ENCODE peak calls at places on chromosome 20, in seven cellular contexts. One of them, this sample, is unnamed. For H3K27me3, the result is how much of the 10 kb centered on the place peaks cover.

GRCh38 chr20:57392130-57392445 is 892 bp downstream of the RBM38 start:
- DNase-seq in HCT116: no peak
- DNase-seq in K562: no peak
- DNase-seq in H1: no peak
- DNase-seq in GM23338: no peak
- DNase-seq in HepG2: no peak
- DNase-seq in GM12878: no peak
- DNase-seq in this sample: no peak

GRCh38 chr20:38685271-38685670 is 39.0 kb upstream of the SLC32A1 start:
- DNase-seq in K562: no peak
- DNase-seq in H1: no peak
- DNase-seq in HepG2: no peak
- DNase-seq in HCT116: no peak
- DNase-seq in GM23338: no peak
- DNase-seq in GM12878: no peak
- DNase-seq in this sample: no peak

GRCh38 chr20:52305843-52306242 is 114.3 kb upstream of the ZFP64 start:
- DNase-seq in HepG2: no peak
- DNase-seq in GM12878: no peak
- DNase-seq in GM23338: no peak
- DNase-seq in K562: no peak
- DNase-seq in HCT116: no peak
- DNase-seq in H1: no peak
- DNase-seq in this sample: no peak

GRCh38 chr20:59701236-59701635 is 96.9 kb downstream of the PHACTR3 start:
- DNase-seq in K562: no peak
- DNase-seq in H1: no peak
- DNase-seq in GM23338: no peak
- DNase-seq in HCT116: no peak
- DNase-seq in HepG2: no peak
- DNase-seq in GM12878: no peak
- DNase-seq in this sample: no peak

GRCh38 chr20:50332491-50332980 is 141.9 kb downstream of the CEBPB start:
- DNase-seq in K562: no peak
- DNase-seq in GM12878: no peak
- DNase-seq in HCT116: no peak
- DNase-seq in HepG2: no peak
- DNase-seq in H1: no peak
- DNase-seq in GM23338: no peak
- DNase-seq in this sample: no peak

GRCh38 chr20:6766433-6766832 is 1.1 kb upstream of the BMP2 start:
- DNase-seq in K562: no peak
- DNase-seq in HepG2: no peak
- DNase-seq in GM12878: no peak
- DNase-seq in GM23338: no peak
- DNase-seq in H1: no peak
- DNase-seq in HCT116: no peak
- DNase-seq in this sample: no peak

GRCh38 chr20:48054051-48054450 is 268.8 kb upstream of the SULF2 start:
- DNase-seq in GM12878: no peak
- DNase-seq in H1: no peak
- DNase-seq in K562: no peak
- DNase-seq in HCT116: no peak
- DNase-seq in HepG2: no peak
- DNase-seq in GM23338: no peak
- DNase-seq in this sample: no peak

GRCh38 chr20:34515484-34516037 is 661 bp upstream of the DYNLRB1 start:
- DNase-seq in HCT116: no peak
- DNase-seq in HepG2: peak
- DNase-seq in GM23338: peak
- DNase-seq in K562: peak
- DNase-seq in GM12878: peak
- DNase-seq in H1: peak
- DNase-seq in this sample: no peak

GRCh38 chr20:57811373-57812020 is 101.7 kb upstream of the PMEPA1 start:
- DNase-seq in K562: no peak
- DNase-seq in H1: no peak
- DNase-seq in HCT116: no peak
- DNase-seq in GM12878: no peak
- DNase-seq in GM23338: peak
- DNase-seq in HepG2: no peak
- DNase-seq in this sample: no peak

GRCh38 chr20:841568-842546 is 8.3 kb downstream of the FAM110A start:
- DNase-seq in K562: no peak
- DNase-seq in H1: no peak
- DNase-seq in GM12878: no peak
- DNase-seq in HepG2: no peak
- DNase-seq in HCT116: no peak
- DNase-seq in GM23338: peak
- DNase-seq in this sample: no peak

GRCh38 chr20:14712302-14712739 is 374.9 kb upstream of the FLRT3 start:
- DNase-seq in H1: no peak
- DNase-seq in HCT116: no peak
- DNase-seq in GM23338: peak
- DNase-seq in HepG2: no peak
- DNase-seq in GM12878: no peak
- DNase-seq in K562: no peak
- DNase-seq in this sample: no peak

DNA sequence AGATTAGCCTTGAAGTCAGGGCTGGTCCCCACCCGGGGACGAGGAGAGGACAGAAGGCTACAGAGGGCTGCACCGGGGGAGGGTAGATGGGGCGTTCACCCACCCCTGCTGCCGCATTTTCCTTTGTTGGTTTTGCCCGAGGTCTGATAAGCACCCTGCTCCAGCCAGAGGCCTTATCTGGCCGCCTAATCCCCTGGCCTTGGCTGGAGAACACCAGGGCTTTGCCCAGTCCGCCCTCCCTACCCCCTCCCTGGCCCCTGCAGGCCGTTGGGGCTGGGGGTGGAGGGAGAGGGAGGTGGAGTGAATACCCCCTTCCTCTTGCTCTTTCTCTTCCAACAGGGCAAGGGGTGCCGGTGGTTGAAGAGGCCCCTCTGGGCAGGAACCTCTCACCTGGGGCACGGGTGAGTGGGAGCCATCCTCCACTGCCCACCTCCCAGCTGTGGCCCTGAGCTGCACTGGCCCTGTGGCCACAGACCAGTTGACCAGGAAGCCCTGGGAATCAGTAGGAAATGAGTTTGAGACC is 11.8 kb upstream of the GATA5 start:
- DNase-seq in GM23338: no peak
- DNase-seq in HCT116: no peak
- DNase-seq in GM12878: no peak
- DNase-seq in H1: no peak
- DNase-seq in K562: peak
- DNase-seq in HepG2: peak
- DNase-seq in this sample: no peak
- H3K27me3 ChIP-seq in GM23338: under half
- H3K27me3 ChIP-seq in HCT116: under half
- H3K27me3 ChIP-seq in GM12878: under half
- H3K27me3 ChIP-seq in H1: under half
- H3K27me3 ChIP-seq in K562: under half
- H3K27me3 ChIP-seq in HepG2: under half
- H3K27me3 ChIP-seq in this sample: under half

GRCh38 chr20:5077761-5078387 is 41.9 kb downstream of the PCNA start:
- DNase-seq in HepG2: no peak
- DNase-seq in GM23338: no peak
- DNase-seq in H1: no peak
- DNase-seq in GM12878: no peak
- DNase-seq in HCT116: no peak
- DNase-seq in K562: peak
- DNase-seq in this sample: no peak
- TF ChIP-seq POLR2AphosphoS5 in HepG2: no peak
- TF ChIP-seq POLR2AphosphoS5 in GM23338: no peak
- TF ChIP-seq POLR2AphosphoS5 in H1: no peak
- TF ChIP-seq POLR2AphosphoS5 in GM12878: no peak
- TF ChIP-seq POLR2AphosphoS5 in HCT116: no peak
- TF ChIP-seq POLR2AphosphoS5 in K562: no peak
- TF ChIP-seq POLR2AphosphoS5 in this sample: no peak

DNA sequence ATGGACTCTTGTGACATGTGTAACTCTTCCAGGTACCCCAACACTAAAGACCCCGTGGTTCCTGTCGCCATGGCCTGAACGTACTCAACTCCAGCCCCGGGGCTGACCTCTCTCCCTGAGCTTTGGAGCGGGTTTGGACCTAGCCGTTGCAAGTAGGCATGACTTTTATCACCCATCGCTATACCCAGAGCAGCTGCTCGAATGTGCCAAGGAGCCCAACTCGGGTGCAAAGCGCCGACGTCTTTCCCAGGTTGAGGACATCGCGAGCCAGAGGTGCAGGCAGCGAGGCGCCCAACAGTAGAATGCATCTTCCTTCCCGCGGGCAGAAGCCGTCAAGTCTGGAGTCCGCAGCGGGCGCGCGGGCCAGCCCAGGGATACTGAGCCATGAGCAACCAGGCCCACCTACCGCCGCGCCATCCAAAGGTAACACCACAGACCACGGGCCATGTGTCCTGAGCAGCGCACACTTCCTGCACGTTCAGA is 5.7 kb upstream of the LAMP5 start:
- DNase-seq in HepG2: no peak
- DNase-seq in K562: no peak
- DNase-seq in H1: no peak
- DNase-seq in GM23338: peak
- DNase-seq in GM12878: no peak
- DNase-seq in HCT116: no peak
- DNase-seq in this sample: no peak
- TF ChIP-seq EZH2 in HepG2: no peak
- TF ChIP-seq EZH2 in K562: no peak
- TF ChIP-seq EZH2 in H1: peak
- TF ChIP-seq EZH2 in GM23338: peak
- TF ChIP-seq EZH2 in GM12878: no peak
- TF ChIP-seq EZH2 in HCT116: no peak
- TF ChIP-seq EZH2 in this sample: peak

GRCh38 chr20:21510414-21510971 is 3.4 kb downstream of the NKX2-2 start:
- DNase-seq in HepG2: no peak
- DNase-seq in HCT116: no peak
- DNase-seq in GM12878: no peak
- DNase-seq in H1: no peak
- DNase-seq in GM23338: peak
- DNase-seq in K562: no peak
- DNase-seq in this sample: no peak
- H3K27me3 ChIP-seq in HepG2: under half
- H3K27me3 ChIP-seq in HCT116: under half
- H3K27me3 ChIP-seq in GM12878: under half
- H3K27me3 ChIP-seq in H1: half or more
- H3K27me3 ChIP-seq in GM23338: half or more
- H3K27me3 ChIP-seq in K562: under half
- H3K27me3 ChIP-seq in this sample: half or more

GRCh38 chr20:20820780-20821495 is 108.5 kb upstream of the RALGAPA2 start:
- DNase-seq in HCT116: no peak
- DNase-seq in GM23338: no peak
- DNase-seq in K562: no peak
- DNase-seq in H1: no peak
- DNase-seq in GM12878: no peak
- DNase-seq in HepG2: no peak
- DNase-seq in this sample: no peak

GRCh38 chr20:20824924-20825584 is 112.6 kb upstream of the RALGAPA2 start:
- DNase-seq in HCT116: no peak
- DNase-seq in H1: no peak
- DNase-seq in GM23338: peak
- DNase-seq in GM12878: peak
- DNase-seq in K562: peak
- DNase-seq in HepG2: peak
- DNase-seq in this sample: peak

GRCh38 chr20:20820104-20820503 is 107.7 kb upstream of the RALGAPA2 start:
- DNase-seq in H1: no peak
- DNase-seq in GM12878: no peak
- DNase-seq in K562: peak
- DNase-seq in HCT116: peak
- DNase-seq in GM23338: peak
- DNase-seq in HepG2: peak
- DNase-seq in this sample: peak

GRCh38 chr20:20821496-20822260 is 109.2 kb upstream of the RALGAPA2 start:
- DNase-seq in HepG2: no peak
- DNase-seq in HCT116: no peak
- DNase-seq in GM12878: no peak
- DNase-seq in GM23338: peak
- DNase-seq in K562: no peak
- DNase-seq in H1: no peak
- DNase-seq in this sample: no peak

DNA sequence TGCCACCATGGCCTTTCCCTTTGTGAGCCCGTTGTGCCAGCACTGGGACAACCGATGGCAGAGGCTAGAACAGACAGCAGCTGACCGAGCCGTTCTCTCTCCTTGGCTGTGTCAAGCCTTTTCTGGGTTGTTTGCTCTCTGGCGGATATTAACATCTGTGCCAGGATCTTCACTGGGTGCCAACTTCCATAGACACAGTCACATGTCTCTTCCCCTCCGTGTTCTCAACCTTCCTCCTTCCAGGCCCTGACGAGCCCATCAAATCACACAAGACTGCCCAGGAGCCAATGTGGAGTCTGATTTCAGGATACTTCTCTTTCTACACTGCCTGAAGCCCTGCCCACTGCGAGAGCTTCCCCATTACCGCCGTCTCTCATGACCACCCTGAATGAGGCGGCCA is 111.0 kb upstream of the RALGAPA2 start:
- DNase-seq in H1: no peak
- DNase-seq in K562: no peak
- DNase-seq in GM12878: no peak
- DNase-seq in HCT116: no peak
- DNase-seq in HepG2: no peak
- DNase-seq in GM23338: no peak
- DNase-seq in this sample: no peak
- TF ChIP-seq POLR2AphosphoS5 in H1: no peak
- TF ChIP-seq POLR2AphosphoS5 in K562: no peak
- TF ChIP-seq POLR2AphosphoS5 in GM12878: no peak
- TF ChIP-seq POLR2AphosphoS5 in HCT116: no peak
- TF ChIP-seq POLR2AphosphoS5 in HepG2: no peak
- TF ChIP-seq POLR2AphosphoS5 in GM23338: no peak
- TF ChIP-seq POLR2AphosphoS5 in this sample: no peak

This sample was measured in endothelial cell of umbilical vein.